ENCODE peak calls at places on chromosomes 11 and 22, in four cellular contexts. One of them, this sample, is unnamed.
A peak's percentile ranks its signal among the peaks of the same experiment; 100 is the strongest.

GRCh38 chr11:122863704-122864326 is 18.7 kb upstream of the JHY start:
- DNase-seq in suprapubic skin: no peak
- DNase-seq in right lobe of liver: no peak
- DNase-seq in gastrocnemius medialis: no peak
- DNase-seq in this sample: no peak

GRCh38 chr11:71079795-71080194 is 172.6 kb downstream of the SHANK2 start:
- DNase-seq in suprapubic skin: no peak
- DNase-seq in right lobe of liver: no peak
- DNase-seq in gastrocnemius medialis: no peak
- DNase-seq in this sample: no peak

GRCh38 chr22:40176921-40177737 is 596 bp upstream of the TNRC6B start:
- DNase-seq in right lobe of liver: peak; percentile 60
- DNase-seq in gastrocnemius medialis: peak; percentile 52
- DNase-seq in suprapubic skin: no peak
- DNase-seq in this sample: no peak

GRCh38 chr11:130070109-130070828 is 575 bp downstream of the APLP2 start:
- DNase-seq in gastrocnemius medialis: no peak
- DNase-seq in right lobe of liver: peak; percentile 62
- DNase-seq in suprapubic skin: peak; percentile 80
- DNase-seq in this sample: no peak

GRCh38 chr22:47245286-47245685 is 482.8 kb downstream of the TBC1D22A start:
- DNase-seq in suprapubic skin: no peak
- DNase-seq in right lobe of liver: no peak
- DNase-seq in gastrocnemius medialis: no peak
- DNase-seq in this sample: no peak

GRCh38 chr11:44780940-44781631 is 54.3 kb downstream of the TSPAN18 start:
- DNase-seq in right lobe of liver: peak; percentile 41
- DNase-seq in suprapubic skin: peak; percentile 58
- DNase-seq in gastrocnemius medialis: no peak
- DNase-seq in this sample: no peak

GRCh38 chr11:111540114-111540920 is at the start of gene LAYN:
- DNase-seq in gastrocnemius medialis: no peak
- DNase-seq in right lobe of liver: no peak
- DNase-seq in suprapubic skin: no peak
- DNase-seq in this sample: no peak

GRCh38 chr11:118245946-118246562 is 6.1 kb downstream of the MPZL3 start:
- DNase-seq in suprapubic skin: no peak
- DNase-seq in gastrocnemius medialis: no peak
- DNase-seq in right lobe of liver: no peak
- DNase-seq in this sample: no peak

GRCh38 chr11:46332568-46333128 is 14.6 kb upstream of the DGKZ start:
- DNase-seq in gastrocnemius medialis: no peak
- DNase-seq in suprapubic skin: no peak
- DNase-seq in right lobe of liver: no peak
- DNase-seq in this sample: no peak

GRCh38 chr22:43205748-43206514 is 19.0 kb upstream of the TTLL12 start:
- DNase-seq in gastrocnemius medialis: no peak
- DNase-seq in right lobe of liver: no peak
- DNase-seq in suprapubic skin: no peak
- DNase-seq in this sample: no peak

GRCh38 chr22:26648761-26649363 is 8.5 kb upstream of the MIAT start:
- DNase-seq in gastrocnemius medialis: no peak
- DNase-seq in right lobe of liver: no peak
- DNase-seq in suprapubic skin: no peak
- DNase-seq in this sample: no peak

GRCh38 chr11:65615950-65616574 is 486 bp downstream of the PCNX3 start:
- DNase-seq in right lobe of liver: no peak
- DNase-seq in gastrocnemius medialis: no peak
- DNase-seq in suprapubic skin: no peak
- DNase-seq in this sample: no peak

GRCh38 chr11:119374632-119375394 is 6.7 kb downstream of the USP2 start:
- DNase-seq in right lobe of liver: peak; percentile 33
- DNase-seq in suprapubic skin: no peak
- DNase-seq in gastrocnemius medialis: no peak
- DNase-seq in this sample: peak; percentile 12

GRCh38 chr11:19076744-19077589 is 16.4 kb upstream of the MRGPRX2 start:
- DNase-seq in suprapubic skin: no peak
- DNase-seq in gastrocnemius medialis: no peak
- DNase-seq in right lobe of liver: peak; percentile 57
- DNase-seq in this sample: peak; percentile 94

GRCh38 chr11:17773674-17774073 is 39.1 kb downstream of the KCNC1 start:
- DNase-seq in right lobe of liver: no peak
- DNase-seq in suprapubic skin: no peak
- DNase-seq in gastrocnemius medialis: no peak
- DNase-seq in this sample: no peak

GRCh38 chr11:106988151-106988806 is 30.0 kb downstream of the GUCY1A2 start:
- DNase-seq in right lobe of liver: no peak
- DNase-seq in suprapubic skin: no peak
- DNase-seq in gastrocnemius medialis: no peak
- DNase-seq in this sample: no peak

GRCh38 chr22:29630180-29630498 is 26.7 kb downstream of the NF2 start:
- DNase-seq in right lobe of liver: no peak
- DNase-seq in suprapubic skin: no peak
- DNase-seq in gastrocnemius medialis: no peak
- DNase-seq in this sample: no peak

GRCh38 chr11:121452609-121453150 is at the start of gene SORL1-AS1:
- DNase-seq in suprapubic skin: no peak
- DNase-seq in right lobe of liver: peak; percentile 63
- DNase-seq in gastrocnemius medialis: no peak
- DNase-seq in this sample: no peak

GRCh38 chr11:32440920-32441319 is 5.6 kb upstream of the WT1 start:
- DNase-seq in suprapubic skin: no peak
- DNase-seq in right lobe of liver: no peak
- DNase-seq in gastrocnemius medialis: no peak
- DNase-seq in this sample: no peak

GRCh38 chr11:78474451-78474850 is 56.8 kb upstream of the GAB2 start:
- DNase-seq in gastrocnemius medialis: no peak
- DNase-seq in right lobe of liver: no peak
- DNase-seq in suprapubic skin: no peak
- DNase-seq in this sample: no peak

GRCh38 chr11:129295746-129296145 is 79.9 kb upstream of the BARX2 start:
- DNase-seq in suprapubic skin: no peak
- DNase-seq in right lobe of liver: no peak
- DNase-seq in gastrocnemius medialis: no peak
- DNase-seq in this sample: no peak

GRCh38 chr11:116112031-116112935 is 608.1 kb upstream of the CADM1 start:
- DNase-seq in gastrocnemius medialis: no peak
- DNase-seq in suprapubic skin: no peak
- DNase-seq in right lobe of liver: no peak
- DNase-seq in this sample: no peak

GRCh38 chr11:70180906-70181305 is 22.2 kb upstream of the FADD start:
- DNase-seq in right lobe of liver: no peak
- DNase-seq in suprapubic skin: no peak
- DNase-seq in gastrocnemius medialis: no peak
- DNase-seq in this sample: no peak

GRCh38 chr11:17738350-17739207 is 4.0 kb downstream of the KCNC1 start:
- DNase-seq in gastrocnemius medialis: no peak
- DNase-seq in right lobe of liver: no peak
- DNase-seq in suprapubic skin: peak; percentile 68
- DNase-seq in this sample: no peak

GRCh38 chr11:72642815-72643511 is 31.3 kb downstream of the PDE2A start:
- DNase-seq in gastrocnemius medialis: no peak
- DNase-seq in right lobe of liver: peak; percentile 67
- DNase-seq in suprapubic skin: no peak
- DNase-seq in this sample: peak; percentile 89

GRCh38 chr11:129117595-129118350 is 74.4 kb downstream of the ARHGAP32 start:
- DNase-seq in suprapubic skin: no peak
- DNase-seq in gastrocnemius medialis: no peak
- DNase-seq in right lobe of liver: peak; percentile 46
- DNase-seq in this sample: peak; percentile 28

GRCh38 chr11:1499899-1500298 is 13.3 kb upstream of the MOB2 start:
- DNase-seq in gastrocnemius medialis: no peak
- DNase-seq in right lobe of liver: no peak
- DNase-seq in suprapubic skin: no peak
- DNase-seq in this sample: no peak

GRCh38 chr11:111602865-111603632 is 800 bp downstream of the SIK2 start:
- DNase-seq in right lobe of liver: peak; percentile 52
- DNase-seq in gastrocnemius medialis: peak; percentile 7
- DNase-seq in suprapubic skin: peak; percentile 83
- DNase-seq in this sample: peak; percentile 31

GRCh38 chr11:45665933-45666647 is 668 bp upstream of the CHST1 start:
- DNase-seq in suprapubic skin: no peak
- DNase-seq in gastrocnemius medialis: peak; percentile 33
- DNase-seq in right lobe of liver: peak; percentile 36
- DNase-seq in this sample: no peak

GRCh38 chr22:22195265-22196017 is 49.1 kb upstream of the VPREB1 start:
- DNase-seq in gastrocnemius medialis: no peak
- DNase-seq in right lobe of liver: peak; percentile 82
- DNase-seq in suprapubic skin: no peak
- DNase-seq in this sample: peak; percentile 25

GRCh38 chr22:23376256-23376655 is 195.9 kb downstream of the BCR start:
- DNase-seq in right lobe of liver: no peak
- DNase-seq in gastrocnemius medialis: no peak
- DNase-seq in suprapubic skin: peak; percentile 58
- DNase-seq in this sample: no peak

GRCh38 chr22:26853071-26853470 is 195.7 kb downstream of the MIAT start:
- DNase-seq in gastrocnemius medialis: no peak
- DNase-seq in right lobe of liver: no peak
- DNase-seq in suprapubic skin: no peak
- DNase-seq in this sample: no peak

GRCh38 chr22:17106785-17107546 is 14.2 kb downstream of the TMEM121B start:
- DNase-seq in right lobe of liver: no peak
- DNase-seq in suprapubic skin: no peak
- DNase-seq in gastrocnemius medialis: no peak
- DNase-seq in this sample: no peak

GRCh38 chr22:19843107-19843856 is 11.4 kb downstream of the GNB1L start:
- DNase-seq in suprapubic skin: no peak
- DNase-seq in right lobe of liver: no peak
- DNase-seq in gastrocnemius medialis: no peak
- DNase-seq in this sample: no peak

GRCh38 chr22:19845369-19845722 is 9.3 kb downstream of the GNB1L start:
- DNase-seq in suprapubic skin: no peak
- DNase-seq in gastrocnemius medialis: no peak
- DNase-seq in right lobe of liver: no peak
- DNase-seq in this sample: no peak

GRCh38 chr22:19843857-19844422 is 10.7 kb downstream of the GNB1L start:
- DNase-seq in suprapubic skin: no peak
- DNase-seq in gastrocnemius medialis: no peak
- DNase-seq in right lobe of liver: no peak
- DNase-seq in this sample: peak; percentile 15

GRCh38 chr22:19846620-19847344 is 7.9 kb downstream of the GNB1L start:
- DNase-seq in gastrocnemius medialis: no peak
- DNase-seq in right lobe of liver: no peak
- DNase-seq in suprapubic skin: no peak
- DNase-seq in this sample: no peak

DNA sequence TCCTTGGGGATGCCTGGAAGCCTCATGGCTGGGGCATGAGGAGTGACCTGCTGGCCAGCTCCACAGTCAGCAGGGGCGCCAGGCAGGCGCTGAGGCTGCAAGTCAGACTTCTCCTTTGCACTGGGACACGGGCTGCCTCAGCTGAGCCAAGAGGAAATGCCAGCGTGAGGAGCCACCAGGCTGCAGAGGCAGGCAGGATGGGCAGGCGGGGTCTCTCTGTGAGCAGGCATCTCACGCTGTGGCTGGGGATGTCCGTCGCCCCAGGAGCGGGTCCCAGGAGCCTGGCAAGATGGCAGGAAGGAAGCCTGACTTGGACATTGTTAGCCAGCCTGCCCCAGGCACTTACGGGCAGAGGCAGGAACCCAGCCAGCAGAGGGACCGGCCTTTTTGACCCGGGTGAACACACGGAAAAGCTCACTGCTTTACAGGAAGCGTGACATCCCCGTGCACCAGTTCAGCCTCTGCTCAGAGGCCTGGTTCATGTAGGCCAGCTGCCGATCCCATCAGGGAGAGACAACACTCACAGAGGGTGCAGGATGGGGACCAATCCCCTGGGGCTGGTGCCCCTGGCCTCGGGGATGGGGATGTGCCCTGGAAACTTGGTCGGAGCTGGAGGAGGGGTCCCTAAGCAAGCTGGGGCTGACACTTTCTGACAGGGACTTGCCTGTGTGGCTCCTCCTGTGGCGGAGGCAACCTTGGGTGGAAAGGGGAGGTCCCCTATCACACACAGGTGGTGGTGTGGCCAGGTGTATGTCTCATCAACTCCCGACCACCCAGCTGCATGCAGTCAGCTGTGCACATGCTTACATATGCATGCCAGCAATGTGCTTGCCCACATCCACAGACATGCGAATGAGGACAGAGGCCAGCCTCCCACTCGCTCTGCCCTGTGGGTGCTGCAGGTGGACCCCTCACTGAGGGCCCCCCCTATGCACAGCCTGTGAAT is 10.0 kb downstream of the GNB1L start:
- DNase-seq in gastrocnemius medialis: no peak
- DNase-seq in right lobe of liver: peak; percentile 75
- DNase-seq in suprapubic skin: peak; percentile 82
- DNase-seq in this sample: peak; percentile 60
- TF ChIP-seq CTCF in gastrocnemius medialis: no peak
- TF ChIP-seq CTCF in right lobe of liver: no peak
- TF ChIP-seq CTCF in suprapubic skin: peak; percentile 8
- TF ChIP-seq CTCF in this sample: no peak

GRCh38 chr22:49930596-49931412 is 12.4 kb downstream of the CRELD2 start:
- DNase-seq in suprapubic skin: no peak
- DNase-seq in gastrocnemius medialis: peak; percentile 80
- DNase-seq in right lobe of liver: peak; percentile 86
- DNase-seq in this sample: no peak
- TF ChIP-seq POLR2A in suprapubic skin: no peak
- TF ChIP-seq POLR2A in gastrocnemius medialis: no peak
- TF ChIP-seq POLR2A in right lobe of liver: no peak
- TF ChIP-seq POLR2A in this sample: no peak

DNA sequence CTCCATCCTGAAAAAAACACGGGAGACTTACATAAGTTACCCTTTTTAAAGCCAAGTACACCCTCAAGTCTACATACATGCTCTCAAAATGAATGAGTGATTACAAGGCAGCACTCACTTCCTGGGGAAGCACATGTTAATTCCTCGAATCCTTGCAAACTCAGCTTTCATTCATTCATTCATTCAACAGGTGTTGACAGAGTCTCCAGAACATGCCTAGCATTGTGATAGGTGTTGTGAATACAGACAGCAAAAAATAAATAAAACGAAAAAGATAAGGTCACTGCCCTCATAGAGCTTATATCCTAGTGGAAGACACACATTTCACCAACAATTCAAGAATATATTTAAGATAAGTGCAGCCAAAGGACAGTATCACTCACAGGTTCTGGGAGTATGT is 19.7 kb downstream of the MPPED2 start:
- DNase-seq in suprapubic skin: no peak
- DNase-seq in gastrocnemius medialis: no peak
- DNase-seq in right lobe of liver: no peak
- DNase-seq in this sample: no peak
- TF ChIP-seq CTCF in suprapubic skin: no peak
- TF ChIP-seq CTCF in gastrocnemius medialis: no peak
- TF ChIP-seq CTCF in right lobe of liver: no peak
- TF ChIP-seq CTCF in this sample: no peak

GRCh38 chr22:38204784-38205183 is 3.0 kb downstream of the MAFF start:
- DNase-seq in suprapubic skin: no peak
- DNase-seq in gastrocnemius medialis: no peak
- DNase-seq in right lobe of liver: no peak
- DNase-seq in this sample: no peak

GRCh38 chr22:38203090-38203810 is 1.5 kb downstream of the MAFF start:
- DNase-seq in gastrocnemius medialis: no peak
- DNase-seq in right lobe of liver: peak; percentile 76
- DNase-seq in suprapubic skin: no peak
- DNase-seq in this sample: peak; percentile 94

GRCh38 chr22:38207898-38208432 is 6.2 kb downstream of the MAFF start:
- DNase-seq in right lobe of liver: no peak
- DNase-seq in suprapubic skin: no peak
- DNase-seq in gastrocnemius medialis: no peak
- DNase-seq in this sample: no peak

GRCh38 chr22:38203855-38204497 is 2.2 kb downstream of the MAFF start:
- DNase-seq in gastrocnemius medialis: no peak
- DNase-seq in suprapubic skin: no peak
- DNase-seq in right lobe of liver: no peak
- DNase-seq in this sample: no peak

GRCh38 chr22:38205261-38206128 is 3.7 kb downstream of the MAFF start:
- DNase-seq in gastrocnemius medialis: peak; percentile 51
- DNase-seq in right lobe of liver: no peak
- DNase-seq in suprapubic skin: no peak
- DNase-seq in this sample: peak; percentile 72
- TF ChIP-seq POLR2A in gastrocnemius medialis: no peak
- TF ChIP-seq POLR2A in right lobe of liver: no peak
- TF ChIP-seq POLR2A in suprapubic skin: no peak
- TF ChIP-seq POLR2A in this sample: no peak